ENCODE peak calls at places on chromosomes 2 and 18, in nine cellular contexts. I is left ventricle myocardium inferior, Z is DMS153, K is uterus, Q is AG09309, S is NCI-H1417, W is transverse colon, R is fibroblast of pulmonary artery, C is PC-3. T is an unnamed sample.
A peak's percentile ranks its signal among the peaks of the same experiment; 100 is the strongest.

GRCh38 chr2:221997100-221997499 is 301.7 kb downstream of the PAX3 start:
- DNase-seq in Q (no peak), C (peak; percentile 90), S (no peak), Z (no peak), I (no peak), W (no peak), K (no peak), R (peak; percentile 46), T (peak; percentile 23)

GRCh38 chr2:8306530-8307351 is 375.1 kb upstream of the ID2 start:
- DNase-seq in I (no peak), Q (no peak), C (peak; percentile 93), W (no peak), R (peak; percentile 36), K (no peak), S (no peak), Z (no peak), T (no peak)

GRCh38 chr18:62713651-62714247 is 1.6 kb upstream of the PHLPP1 start:
- DNase-seq in C (no peak), R (no peak), Q (no peak), Z (no peak), S (no peak), K (no peak), I (no peak), W (no peak), T (no peak)

GRCh38 chr2:37590119-37590571 is 81.3 kb downstream of the CDC42EP3 start:
- DNase-seq in R (peak; percentile 89), W (no peak), Z (no peak), Q (peak; percentile 87), K (no peak), I (no peak), S (no peak), C (peak; percentile 74), T (no peak)

GRCh38 chr18:79221136-79221535 is 151.9 kb downstream of the ATP9B start:
- DNase-seq in S (no peak), C (no peak), I (no peak), Z (no peak), Q (no peak), K (no peak), R (no peak), W (no peak), T (no peak)

GRCh38 chr2:233350708-233351107 is 3.6 kb upstream of the DGKD start:
- DNase-seq in R (peak; percentile 84), C (peak; percentile 97), S (peak; percentile 78), Q (peak; percentile 75), W (peak; percentile 27), I (no peak), K (peak; percentile 39), Z (peak; percentile 9), T (peak; percentile 89)

GRCh38 chr2:241399941-241400922 is 44.1 kb downstream of the FARP2 start:
- DNase-seq in W (peak; percentile 69), Q (no peak), C (no peak), I (no peak), K (no peak), R (no peak), S (peak; percentile 48), Z (no peak), T (no peak)

GRCh38 chr2:460861-461260 is 173.0 kb upstream of the ALKAL2 start:
- DNase-seq in C (peak; percentile 65), S (no peak), Z (no peak), I (no peak), K (no peak), R (no peak), W (peak; percentile 16), Q (no peak), T (no peak)

GRCh38 chr18:6645246-6645645 is 84.3 kb upstream of the ARHGAP28 start:
- DNase-seq in W (no peak), C (no peak), R (no peak), K (no peak), I (no peak), S (no peak), Z (no peak), Q (no peak), T (no peak)

GRCh38 chr2:176283268-176283667 is 14.0 kb downstream of the MTX2 start:
- DNase-seq in K (no peak), C (no peak), I (no peak), W (no peak), R (peak; percentile 60), S (no peak), Q (no peak), Z (no peak), T (no peak)

GRCh38 chr2:220043155-220043992 is 415.9 kb downstream of the SLC4A3 start:
- DNase-seq in Z (no peak), S (no peak), Q (no peak), R (peak; percentile 52), C (peak; percentile 27), K (no peak), W (no peak), I (no peak), T (no peak)

GRCh38 chr2:85457877-85458316 is 39.4 kb downstream of the SH2D6 start:
- DNase-seq in Q (no peak), W (peak; percentile 50), S (peak; percentile 7), R (no peak), K (no peak), Z (peak; percentile 57), C (peak; percentile 98), I (no peak), T (no peak)

GRCh38 chr18:22559414-22560282 is 141.9 kb upstream of the CTAGE1 start:
- DNase-seq in W (peak; percentile 52), I (peak; percentile 78), Q (no peak), R (peak; percentile 79), Z (no peak), K (peak; percentile 77), C (peak; percentile 63), S (peak; percentile 50), T (no peak)

GRCh38 chr2:60796573-60797509 is 40.8 kb downstream of the PAPOLG start:
- DNase-seq in W (no peak), K (no peak), I (no peak), S (peak; percentile 60), Z (no peak), Q (no peak), C (no peak), R (peak; percentile 18), T (no peak)

GRCh38 chr2:159185401-159186130 is 100.9 kb downstream of the WDSUB1 start:
- DNase-seq in W (no peak), Z (no peak), R (peak; percentile 53), Q (no peak), K (no peak), I (no peak), S (no peak), C (peak; percentile 31), T (peak; percentile 34)

GRCh38 chr2:45342-46130 is 769 bp downstream of the FAM110C start:
- DNase-seq in I (no peak), W (peak; percentile 42), K (no peak), Q (no peak), Z (no peak), R (no peak), S (peak; percentile 61), C (peak; percentile 24), T (no peak)

T was measured in NCI-H460.